ENCODE peak calls at places on chromosome 2, in eight cellular contexts. One of them, this sample, is unnamed.

GRCh38 chr2:95203911-95204310 is 3.4 kb upstream of the ZNF892 start:
- DNase-seq in HCT116: no peak
- DNase-seq in A549: no peak
- DNase-seq in IMR-90: no peak
- DNase-seq in tibial nerve: no peak
- DNase-seq in GM12878: no peak
- DNase-seq in endothelial cell of umbilical vein: no peak
- DNase-seq in body of pancreas: no peak
- DNase-seq in this sample: no peak

GRCh38 chr2:225999692-226000091 is 600.2 kb downstream of the NYAP2 start:
- DNase-seq in HCT116: no peak
- DNase-seq in A549: no peak
- DNase-seq in IMR-90: no peak
- DNase-seq in tibial nerve: no peak
- DNase-seq in GM12878: no peak
- DNase-seq in endothelial cell of umbilical vein: no peak
- DNase-seq in body of pancreas: no peak
- DNase-seq in this sample: no peak

GRCh38 chr2:20596973-20597867 is 53.7 kb downstream of the HS1BP3 start:
- DNase-seq in HCT116: no peak
- DNase-seq in A549: no peak
- DNase-seq in IMR-90: no peak
- DNase-seq in tibial nerve: peak
- DNase-seq in GM12878: no peak
- DNase-seq in endothelial cell of umbilical vein: peak
- DNase-seq in body of pancreas: peak
- DNase-seq in this sample: peak

GRCh38 chr2:60306231-60306861 is 247.1 kb downstream of the BCL11A start:
- DNase-seq in HCT116: no peak
- DNase-seq in A549: no peak
- DNase-seq in IMR-90: no peak
- DNase-seq in tibial nerve: no peak
- DNase-seq in GM12878: no peak
- DNase-seq in endothelial cell of umbilical vein: no peak
- DNase-seq in body of pancreas: no peak
- DNase-seq in this sample: no peak

GRCh38 chr2:143742631-143743030 is 613.4 kb downstream of the ARHGAP15 start:
- DNase-seq in HCT116: no peak
- DNase-seq in A549: no peak
- DNase-seq in IMR-90: peak
- DNase-seq in tibial nerve: no peak
- DNase-seq in GM12878: no peak
- DNase-seq in endothelial cell of umbilical vein: no peak
- DNase-seq in body of pancreas: no peak
- DNase-seq in this sample: no peak

GRCh38 chr2:54342603-54343002 is 86.6 kb upstream of the TSPYL6 start:
- DNase-seq in HCT116: no peak
- DNase-seq in A549: no peak
- DNase-seq in IMR-90: no peak
- DNase-seq in tibial nerve: no peak
- DNase-seq in GM12878: no peak
- DNase-seq in endothelial cell of umbilical vein: no peak
- DNase-seq in body of pancreas: no peak
- DNase-seq in this sample: no peak

GRCh38 chr2:41136966-41137494 is 685.1 kb upstream of the SLC8A1 start:
- DNase-seq in HCT116: no peak
- DNase-seq in A549: no peak
- DNase-seq in IMR-90: no peak
- DNase-seq in tibial nerve: no peak
- DNase-seq in GM12878: no peak
- DNase-seq in endothelial cell of umbilical vein: peak
- DNase-seq in body of pancreas: no peak
- DNase-seq in this sample: no peak

GRCh38 chr2:84899181-84899580 is 6.3 kb upstream of the TMSB10 start:
- DNase-seq in HCT116: no peak
- DNase-seq in A549: no peak
- DNase-seq in IMR-90: no peak
- DNase-seq in tibial nerve: no peak
- DNase-seq in GM12878: no peak
- DNase-seq in endothelial cell of umbilical vein: no peak
- DNase-seq in body of pancreas: no peak
- DNase-seq in this sample: no peak

GRCh38 chr2:171319164-171319810 is 114.5 kb downstream of the METTL8 start:
- DNase-seq in HCT116: no peak
- DNase-seq in A549: no peak
- DNase-seq in IMR-90: peak
- DNase-seq in tibial nerve: no peak
- DNase-seq in GM12878: peak
- DNase-seq in endothelial cell of umbilical vein: peak
- DNase-seq in body of pancreas: no peak
- DNase-seq in this sample: no peak

GRCh38 chr2:26687328-26687727 is 5.2 kb upstream of the KCNK3 start:
- DNase-seq in HCT116: no peak
- DNase-seq in A549: no peak
- DNase-seq in IMR-90: no peak
- DNase-seq in tibial nerve: no peak
- DNase-seq in GM12878: no peak
- DNase-seq in endothelial cell of umbilical vein: no peak
- DNase-seq in body of pancreas: peak
- DNase-seq in this sample: no peak

GRCh38 chr2:234025475-234025874 is 25.0 kb upstream of the SPP2 start:
- DNase-seq in HCT116: no peak
- DNase-seq in A549: no peak
- DNase-seq in IMR-90: no peak
- DNase-seq in tibial nerve: no peak
- DNase-seq in GM12878: peak
- DNase-seq in endothelial cell of umbilical vein: no peak
- DNase-seq in body of pancreas: no peak
- DNase-seq in this sample: no peak

GRCh38 chr2:43006834-43007543 is 214.6 kb upstream of the HAAO start:
- DNase-seq in HCT116: no peak
- DNase-seq in A549: no peak
- DNase-seq in IMR-90: no peak
- DNase-seq in tibial nerve: no peak
- DNase-seq in GM12878: no peak
- DNase-seq in endothelial cell of umbilical vein: no peak
- DNase-seq in body of pancreas: no peak
- DNase-seq in this sample: no peak

GRCh38 chr2:134216152-134216829 is 37.6 kb upstream of the MGAT5 start:
- DNase-seq in HCT116: no peak
- DNase-seq in A549: no peak
- DNase-seq in IMR-90: no peak
- DNase-seq in tibial nerve: no peak
- DNase-seq in GM12878: no peak
- DNase-seq in endothelial cell of umbilical vein: no peak
- DNase-seq in body of pancreas: no peak
- DNase-seq in this sample: no peak

GRCh38 chr2:11701831-11702301 is 31.9 kb upstream of the NTSR2 start:
- DNase-seq in HCT116: no peak
- DNase-seq in A549: no peak
- DNase-seq in IMR-90: peak
- DNase-seq in tibial nerve: no peak
- DNase-seq in GM12878: peak
- DNase-seq in endothelial cell of umbilical vein: no peak
- DNase-seq in body of pancreas: no peak
- DNase-seq in this sample: no peak

GRCh38 chr2:99784946-99785345 is 295.1 kb upstream of the REV1 start:
- DNase-seq in HCT116: no peak
- DNase-seq in A549: no peak
- DNase-seq in IMR-90: no peak
- DNase-seq in tibial nerve: no peak
- DNase-seq in GM12878: no peak
- DNase-seq in endothelial cell of umbilical vein: no peak
- DNase-seq in body of pancreas: no peak
- DNase-seq in this sample: no peak

GRCh38 chr2:122028371-122029102 is 273.1 kb downstream of the TSN start:
- DNase-seq in HCT116: no peak
- DNase-seq in A549: no peak
- DNase-seq in IMR-90: peak
- DNase-seq in tibial nerve: no peak
- DNase-seq in GM12878: no peak
- DNase-seq in endothelial cell of umbilical vein: no peak
- DNase-seq in body of pancreas: no peak
- DNase-seq in this sample: no peak

GRCh38 chr2:184906160-184906559 is 307.8 kb downstream of the ZNF804A start:
- DNase-seq in HCT116: no peak
- DNase-seq in A549: no peak
- DNase-seq in IMR-90: no peak
- DNase-seq in tibial nerve: no peak
- DNase-seq in GM12878: no peak
- DNase-seq in endothelial cell of umbilical vein: no peak
- DNase-seq in body of pancreas: no peak
- DNase-seq in this sample: no peak

GRCh38 chr2:26430826-26431225 is 29.1 kb downstream of the DRC1 start:
- DNase-seq in HCT116: no peak
- DNase-seq in A549: no peak
- DNase-seq in IMR-90: peak
- DNase-seq in tibial nerve: no peak
- DNase-seq in GM12878: no peak
- DNase-seq in endothelial cell of umbilical vein: no peak
- DNase-seq in body of pancreas: no peak
- DNase-seq in this sample: no peak

GRCh38 chr2:149994057-149994728 is 406.6 kb upstream of the MMADHC start:
- DNase-seq in HCT116: peak
- DNase-seq in A549: no peak
- DNase-seq in IMR-90: peak
- DNase-seq in tibial nerve: no peak
- DNase-seq in GM12878: no peak
- DNase-seq in endothelial cell of umbilical vein: no peak
- DNase-seq in body of pancreas: peak
- DNase-seq in this sample: peak

GRCh38 chr2:207194028-207194427 is 28.3 kb upstream of the KLF7 start:
- DNase-seq in HCT116: no peak
- DNase-seq in A549: no peak
- DNase-seq in IMR-90: no peak
- DNase-seq in tibial nerve: no peak
- DNase-seq in GM12878: no peak
- DNase-seq in endothelial cell of umbilical vein: no peak
- DNase-seq in body of pancreas: no peak
- DNase-seq in this sample: no peak

GRCh38 chr2:100949377-100949776 is 52.7 kb upstream of the RPL31 start:
- DNase-seq in HCT116: no peak
- DNase-seq in A549: no peak
- DNase-seq in IMR-90: no peak
- DNase-seq in tibial nerve: no peak
- DNase-seq in GM12878: no peak
- DNase-seq in endothelial cell of umbilical vein: no peak
- DNase-seq in body of pancreas: no peak
- DNase-seq in this sample: no peak

GRCh38 chr2:210477496-210477895 is 937 bp upstream of the LANCL1 start:
- DNase-seq in HCT116: peak
- DNase-seq in A549: peak
- DNase-seq in IMR-90: peak
- DNase-seq in tibial nerve: no peak
- DNase-seq in GM12878: no peak
- DNase-seq in endothelial cell of umbilical vein: no peak
- DNase-seq in body of pancreas: peak
- DNase-seq in this sample: no peak

GRCh38 chr2:69817739-69818494 is 11.5 kb upstream of the GMCL1 start:
- DNase-seq in HCT116: no peak
- DNase-seq in A549: no peak
- DNase-seq in IMR-90: no peak
- DNase-seq in tibial nerve: no peak
- DNase-seq in GM12878: no peak
- DNase-seq in endothelial cell of umbilical vein: peak
- DNase-seq in body of pancreas: no peak
- DNase-seq in this sample: no peak

GRCh38 chr2:224110811-224111210 is 71.7 kb upstream of the SERPINE2 start:
- DNase-seq in HCT116: no peak
- DNase-seq in A549: no peak
- DNase-seq in IMR-90: no peak
- DNase-seq in tibial nerve: no peak
- DNase-seq in GM12878: no peak
- DNase-seq in endothelial cell of umbilical vein: no peak
- DNase-seq in body of pancreas: no peak
- DNase-seq in this sample: no peak

GRCh38 chr2:97714084-97714949 is 941 bp downstream of the ZAP70 start:
- DNase-seq in HCT116: no peak
- DNase-seq in A549: no peak
- DNase-seq in IMR-90: no peak
- DNase-seq in tibial nerve: no peak
- DNase-seq in GM12878: no peak
- DNase-seq in endothelial cell of umbilical vein: no peak
- DNase-seq in body of pancreas: no peak
- DNase-seq in this sample: no peak
- H3K4me3 ChIP-seq in HCT116: no peak
- H3K4me3 ChIP-seq in A549: no peak
- H3K4me3 ChIP-seq in IMR-90: no peak
- H3K4me3 ChIP-seq in tibial nerve: no peak
- H3K4me3 ChIP-seq in GM12878: no peak
- H3K4me3 ChIP-seq in endothelial cell of umbilical vein: no peak
- H3K4me3 ChIP-seq in body of pancreas: no peak
- H3K4me3 ChIP-seq in this sample: peak

GRCh38 chr2:83003555-83003954 is 1455.5 kb downstream of the SUCLG1 start:
- DNase-seq in HCT116: no peak
- DNase-seq in A549: no peak
- DNase-seq in IMR-90: no peak
- DNase-seq in tibial nerve: no peak
- DNase-seq in GM12878: no peak
- DNase-seq in endothelial cell of umbilical vein: no peak
- DNase-seq in body of pancreas: no peak
- DNase-seq in this sample: no peak

GRCh38 chr2:83006991-83007390 is 1452.1 kb downstream of the SUCLG1 start:
- DNase-seq in HCT116: no peak
- DNase-seq in A549: no peak
- DNase-seq in IMR-90: no peak
- DNase-seq in tibial nerve: no peak
- DNase-seq in GM12878: no peak
- DNase-seq in endothelial cell of umbilical vein: no peak
- DNase-seq in body of pancreas: no peak
- DNase-seq in this sample: no peak
- H3K27ac ChIP-seq in HCT116: no peak
- H3K27ac ChIP-seq in A549: no peak
- H3K27ac ChIP-seq in IMR-90: no peak
- H3K27ac ChIP-seq in tibial nerve: no peak
- H3K27ac ChIP-seq in GM12878: no peak
- H3K27ac ChIP-seq in endothelial cell of umbilical vein: no peak
- H3K27ac ChIP-seq in body of pancreas: no peak
- H3K27ac ChIP-seq in this sample: no peak

DNA sequence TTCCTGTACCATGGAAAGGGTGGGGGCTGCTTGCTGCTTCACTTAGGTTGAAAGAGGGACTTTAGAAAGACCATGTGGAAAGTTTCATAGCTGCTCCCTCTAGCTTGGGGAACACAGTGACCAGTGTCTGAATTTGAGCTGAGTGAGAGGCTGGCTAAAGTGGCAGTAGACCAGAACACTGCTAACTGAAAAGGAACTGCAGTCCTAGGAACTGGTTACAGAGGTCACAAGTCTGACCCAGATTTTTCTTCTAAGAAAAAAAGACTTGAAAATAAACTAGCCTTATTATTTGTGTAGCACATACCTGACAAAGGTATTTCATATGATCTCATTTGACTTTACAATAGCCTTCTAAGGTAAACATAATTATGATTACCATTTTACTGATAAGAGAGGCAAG is 153.6 kb downstream of the FSHR start:
- DNase-seq in HCT116: no peak
- DNase-seq in A549: no peak
- DNase-seq in IMR-90: no peak
- DNase-seq in tibial nerve: no peak
- DNase-seq in GM12878: no peak
- DNase-seq in endothelial cell of umbilical vein: no peak
- DNase-seq in body of pancreas: no peak
- DNase-seq in this sample: no peak
- TF ChIP-seq POLR2A in HCT116: no peak
- TF ChIP-seq POLR2A in A549: no peak
- TF ChIP-seq POLR2A in IMR-90: no peak
- TF ChIP-seq POLR2A in tibial nerve: no peak
- TF ChIP-seq POLR2A in GM12878: no peak
- TF ChIP-seq POLR2A in endothelial cell of umbilical vein: no peak
- TF ChIP-seq POLR2A in body of pancreas: no peak
- TF ChIP-seq POLR2A in this sample: no peak

GRCh38 chr2:219698684-219699439 is 71.4 kb downstream of the SLC4A3 start:
- DNase-seq in HCT116: peak
- DNase-seq in A549: no peak
- DNase-seq in IMR-90: no peak
- DNase-seq in tibial nerve: no peak
- DNase-seq in GM12878: no peak
- DNase-seq in endothelial cell of umbilical vein: no peak
- DNase-seq in body of pancreas: no peak
- DNase-seq in this sample: no peak
- H3K4me3 ChIP-seq in HCT116: peak
- H3K4me3 ChIP-seq in A549: no peak
- H3K4me3 ChIP-seq in IMR-90: no peak
- H3K4me3 ChIP-seq in tibial nerve: no peak
- H3K4me3 ChIP-seq in GM12878: no peak
- H3K4me3 ChIP-seq in endothelial cell of umbilical vein: no peak
- H3K4me3 ChIP-seq in body of pancreas: no peak
- H3K4me3 ChIP-seq in this sample: no peak

This sample was measured in stomach.